ENCODE peak calls at places on chromosomes 16 and 17, in six cellular contexts. I is HFFc6; B is T-helper 17 cell; Z is SW480; W is stimulated activated CD8-positive, alpha-beta memory T cell treated with anti-CD3 and anti-CD28 coated beads, Interleukin-4, amount 100 ng/mL, for 48 hours; A is NCI-H748 treated with DMSO at 0.1 percent for 48 hours. P is an unnamed sample.

GRCh38 chr17:2710804-2711607 is 558 bp downstream of the CLUH start:
- DNase-seq in W (peak), Z (no peak), I (no peak), B (no peak), A (no peak), P (peak)

GRCh38 chr16:56919099-56919800 is 12.7 kb upstream of the HERPUD1 start:
- DNase-seq in I (no peak), B (no peak), A (no peak), Z (no peak), W (no peak), P (no peak)

GRCh38 chr17:80861892-80862291 is 129.7 kb upstream of the CHMP6 start:
- DNase-seq in W (peak), A (no peak), Z (no peak), B (no peak), I (no peak), P (peak)

GRCh38 chr16:12089492-12090161 is 113.1 kb downstream of the SNX29 start:
- DNase-seq in Z (no peak), I (no peak), A (no peak), W (peak), B (no peak), P (peak)

GRCh38 chr17:65104541-65104940 is 32.6 kb upstream of the RGS9 start:
- DNase-seq in W (no peak), A (no peak), B (no peak), I (no peak), Z (no peak), P (no peak)

GRCh38 chr17:78716814-78717393 is 65.2 kb downstream of the CYTH1 start:
- DNase-seq in Z (peak), B (no peak), I (peak), A (peak), W (no peak), P (peak)

GRCh38 chr16:78962457-78962929 is 638.0 kb downstream of the MAF start:
- DNase-seq in I (no peak), Z (no peak), B (no peak), A (no peak), W (no peak), P (no peak)

GRCh38 chr16:84905965-84906460 is 86.2 kb downstream of the CRISPLD2 start:
- DNase-seq in W (no peak), B (no peak), Z (no peak), A (no peak), I (no peak), P (no peak)

GRCh38 chr17:37743612-37743874 is 1.3 kb downstream of the HNF1B start:
- DNase-seq in Z (no peak), B (no peak), I (no peak), W (peak), A (no peak), P (no peak)

GRCh38 chr17:2215616-2216364 is 87.8 kb downstream of the SMG6 start:
- DNase-seq in B (peak), A (no peak), W (peak), I (peak), Z (no peak), P (peak)

GRCh38 chr17:17685775-17686291 is 4.6 kb downstream of the RAI1 start:
- DNase-seq in I (peak), A (no peak), B (no peak), Z (peak), W (no peak), P (peak)

P was measured in hepatic stellate cell.